ENCODE peak calls at places on chromosomes 12 and 14, in five cellular contexts. S is choroid plexus epithelial cell; Z is iPS DF 6.9; V is mucosa of descending colon; P is CD4-positive, CD25-positive, alpha-beta regulatory T cell. O is an unnamed sample.

GRCh38 chr12:10614056-10614370 is 604 bp upstream of the MAGOHB start:
- DNase-seq in P (no peak), V (no peak), Z (no peak), S (peak), O (no peak)

GRCh38 chr12:62793256-62794217 is 141.4 kb downstream of the PPM1H start:
- DNase-seq in Z (peak), S (peak), P (peak), V (peak), O (no peak)

GRCh38 chr12:71282020-71282419 is 124.2 kb upstream of the TSPAN8 start:
- DNase-seq in V (no peak), P (no peak), S (no peak), Z (no peak), O (no peak)

GRCh38 chr12:57110189-57111045 is 745 bp downstream of the STAT6 start:
- DNase-seq in Z (no peak), P (peak), V (peak), S (peak), O (no peak)

GRCh38 chr12:9606736-9607372 is 862 bp downstream of the KLRB1 start:
- DNase-seq in S (no peak), Z (no peak), V (no peak), P (no peak), O (no peak)

GRCh38 chr12:106106892-106107291 is 31.9 kb downstream of the NUAK1 start:
- DNase-seq in S (peak), P (no peak), Z (no peak), V (no peak), O (no peak)

GRCh38 chr12:127489055-127489454 is 777.9 kb upstream of the TMEM132C start:
- DNase-seq in Z (no peak), V (no peak), P (no peak), S (no peak), O (no peak)

GRCh38 chr14:94103554-94104165 is 6.9 kb upstream of the IFI27 start:
- DNase-seq in P (no peak), V (no peak), Z (no peak), S (peak), O (no peak)

GRCh38 chr12:47353508-47353907 is 273.7 kb upstream of the AMIGO2 start:
- DNase-seq in V (no peak), P (no peak), Z (no peak), S (no peak), O (no peak)

GRCh38 chr14:72513994-72514659 is 379.8 kb downstream of the DPF3 start:
- DNase-seq in V (no peak), Z (peak), S (peak), P (no peak), O (no peak)

GRCh38 chr14:35512765-35513164 is 21.2 kb upstream of the INSM2 start:
- DNase-seq in P (no peak), S (no peak), Z (no peak), V (no peak), O (no peak)

GRCh38 chr14:103517626-103518415 is 4.8 kb downstream of the CKB start:
- DNase-seq in Z (no peak), S (no peak), P (no peak), V (peak), O (no peak)

GRCh38 chr14:28300356-28300755 is 466.2 kb upstream of the FOXG1 start:
- DNase-seq in Z (no peak), S (peak), V (no peak), P (no peak), O (no peak)

GRCh38 chr14:34063470-34064164 is 112.7 kb upstream of the EGLN3 start:
- DNase-seq in P (no peak), S (no peak), V (no peak), Z (no peak), O (no peak)

GRCh38 chr14:91230363-91231035 is 14.0 kb downstream of the GPR68 start:
- DNase-seq in V (no peak), S (peak), P (no peak), Z (no peak), O (no peak)
- H3K4me3 ChIP-seq in V (no peak), S (no peak), P (peak), Z (no peak), O (no peak)

GRCh38 chr14:85532570-85532969 is 2.6 kb downstream of the FLRT2 start:
- DNase-seq in Z (no peak), P (no peak), S (no peak), V (no peak), O (no peak)
- H3K4me3 ChIP-seq in Z (peak), P (no peak), S (peak), V (no peak), O (no peak)

DNA sequence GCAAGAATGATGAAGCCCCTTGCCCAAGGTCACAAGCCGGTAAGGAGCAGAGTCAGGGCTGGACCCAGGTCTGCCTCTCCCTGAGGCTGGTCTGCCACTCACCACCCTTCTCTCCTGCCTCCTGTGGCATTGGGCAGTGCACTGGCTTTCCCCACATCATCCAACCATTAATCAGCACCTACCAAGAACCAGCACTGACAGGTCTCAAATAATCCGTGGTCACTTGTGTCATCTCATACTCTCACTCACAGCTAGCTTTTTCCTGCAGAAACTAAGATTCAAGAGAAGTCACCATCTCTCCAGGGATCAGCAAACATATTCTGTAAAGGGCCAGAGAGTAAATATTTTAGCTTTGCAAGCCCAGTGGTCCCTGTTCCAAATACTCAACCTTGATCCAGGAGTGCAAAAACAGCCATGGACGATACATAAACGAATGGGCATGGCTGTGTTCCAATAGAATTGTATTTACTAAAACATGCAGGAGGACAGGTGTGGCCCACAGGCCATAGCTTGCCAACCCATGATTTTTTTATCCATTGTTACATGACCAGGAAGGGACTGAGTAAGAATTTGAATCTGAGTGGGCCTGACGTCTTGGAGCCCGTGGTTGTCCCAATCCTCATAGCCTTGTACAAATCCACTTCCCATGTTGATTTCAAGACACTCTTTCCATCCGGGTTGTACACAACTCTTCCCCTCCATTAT is 374.2 kb downstream of the BCL11B start:
- DNase-seq in Z (no peak), P (no peak), V (no peak), S (no peak), O (no peak)
- H3K4me3 ChIP-seq in Z (no peak), P (no peak), V (no peak), S (no peak), O (no peak)

GRCh38 chr12:118617922-118618450 is 241.6 kb downstream of the SUDS3 start:
- DNase-seq in Z (no peak), S (no peak), V (no peak), P (no peak), O (no peak)
- H3K4me3 ChIP-seq in Z (no peak), S (no peak), V (no peak), P (no peak), O (no peak)

GRCh38 chr14:104681689-104682074 is 7.7 kb upstream of the INF2 start:
- DNase-seq in P (no peak), V (peak), Z (peak), S (peak), O (no peak)
- H3K4me3 ChIP-seq in P (no peak), V (no peak), Z (no peak), S (peak), O (no peak)

DNA sequence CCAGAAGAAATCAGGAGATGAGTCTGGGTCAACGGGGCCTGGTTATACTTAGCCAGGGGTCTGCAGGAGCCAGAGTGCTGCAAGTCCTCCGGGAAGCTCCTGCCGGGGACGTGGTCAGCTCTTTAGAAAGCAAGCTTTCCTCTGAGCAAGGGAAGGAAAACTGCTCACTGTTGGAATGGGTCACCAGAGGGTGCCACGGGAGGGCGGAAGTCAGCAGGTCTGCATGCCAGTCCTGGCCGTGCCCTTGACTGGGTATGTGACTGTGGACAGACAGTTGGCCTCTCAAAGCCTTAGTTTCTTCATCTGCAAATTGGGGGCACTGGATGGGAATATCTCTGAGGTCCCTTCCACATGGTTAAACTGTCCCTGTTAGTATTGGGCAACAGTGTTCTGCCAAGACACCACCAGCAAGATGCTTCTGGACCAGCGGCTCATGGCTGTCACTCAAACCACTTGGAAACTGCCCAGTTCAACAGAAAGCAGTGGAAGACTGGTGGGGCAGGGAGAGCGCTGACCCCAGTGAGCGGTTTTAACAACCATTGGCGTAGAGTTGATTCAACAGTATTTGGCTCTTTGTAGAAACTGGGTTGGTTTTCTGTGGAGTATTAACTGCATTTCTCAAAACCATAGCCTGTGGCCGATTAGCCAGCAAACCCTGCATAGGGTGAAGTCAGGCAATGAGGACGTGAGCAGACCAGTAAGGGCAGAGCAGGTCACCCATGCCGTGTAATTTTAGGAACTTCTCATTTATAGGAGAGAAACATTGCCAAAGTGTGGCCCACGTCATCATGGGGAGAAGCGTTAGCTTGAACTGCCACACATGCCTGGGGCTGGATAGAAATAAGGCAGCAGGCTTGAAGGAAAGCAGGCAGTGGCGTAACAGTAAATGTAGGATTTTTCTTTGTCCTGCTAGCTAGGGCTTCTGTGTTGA is 163.9 kb upstream of the PRMT8 start:
- DNase-seq in V (no peak), P (no peak), S (no peak), Z (no peak), O (no peak)
- H3K4me3 ChIP-seq in V (no peak), P (no peak), S (no peak), Z (no peak), O (no peak)

GRCh38 chr12:124570810-124571209 is 3.4 kb upstream of the NCOR2 start:
- DNase-seq in P (no peak), Z (no peak), V (no peak), S (no peak), O (no peak)

GRCh38 chr12:124569375-124570148 is 2.1 kb upstream of the NCOR2 start:
- DNase-seq in P (no peak), S (peak), V (no peak), Z (no peak), O (no peak)

GRCh38 chr12:124567035-124567672 is at the start of gene NCOR2:
- DNase-seq in P (peak), V (peak), Z (no peak), S (peak), O (no peak)

GRCh38 chr12:124567673-124568373 is 411 bp upstream of the NCOR2 start:
- DNase-seq in V (peak), Z (no peak), S (peak), P (peak), O (no peak)

GRCh38 chr12:124568431-124569374 is 1.3 kb upstream of the NCOR2 start:
- DNase-seq in P (no peak), V (peak), Z (no peak), S (peak), O (peak)
- H3K4me3 ChIP-seq in P (no peak), V (no peak), Z (peak), S (no peak), O (peak)

GRCh38 chr14:50389668-50390441 is 6.8 kb downstream of the CDKL1 start:
- DNase-seq in Z (no peak), P (no peak), V (no peak), S (no peak), O (no peak)

GRCh38 chr14:50387543-50387942 is 9.1 kb downstream of the CDKL1 start:
- DNase-seq in Z (no peak), S (no peak), P (no peak), V (no peak), O (no peak)

GRCh38 chr14:50383618-50384225 is 13.0 kb downstream of the CDKL1 start:
- DNase-seq in S (peak), Z (no peak), P (no peak), V (no peak), O (no peak)

GRCh38 chr14:50388256-50388931 is 8.3 kb downstream of the CDKL1 start:
- DNase-seq in Z (peak), P (no peak), V (peak), S (no peak), O (no peak)
- H3K4me3 ChIP-seq in Z (no peak), P (no peak), V (no peak), S (no peak), O (no peak)

DNA sequence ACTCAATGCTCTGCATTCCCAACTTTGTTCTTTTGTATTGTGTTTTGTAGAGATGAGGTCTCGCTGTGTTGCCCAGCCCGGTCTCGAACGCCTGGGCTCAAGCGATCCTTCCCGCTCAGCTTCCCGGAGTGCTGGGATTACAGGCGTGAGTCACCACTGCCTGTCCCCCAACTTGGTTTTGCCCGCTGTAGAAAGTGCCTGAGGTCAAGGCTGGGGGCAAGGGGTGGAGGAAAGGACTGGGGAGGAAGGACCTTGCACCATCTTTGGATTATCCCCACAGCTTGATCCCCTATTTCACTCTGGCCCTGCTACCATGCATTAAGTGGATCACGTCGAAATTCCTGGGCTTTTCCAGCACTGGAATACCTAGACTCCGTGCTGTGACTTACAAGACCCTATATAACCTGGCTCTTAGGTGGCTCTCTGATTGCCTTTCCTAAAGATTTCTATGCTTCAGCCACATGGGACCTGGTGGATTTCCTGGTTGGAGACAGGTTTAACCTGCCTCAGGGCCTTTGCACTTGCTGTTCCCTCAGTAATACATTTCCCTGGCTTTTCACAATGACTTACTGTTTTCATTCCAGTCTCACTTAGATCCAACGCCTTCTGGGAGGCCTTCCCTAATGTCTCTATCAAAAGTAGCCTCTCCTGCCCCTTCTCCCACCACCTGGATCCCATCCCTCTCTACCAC is 608 bp upstream of the PIANP start:
- DNase-seq in S (no peak), V (no peak), Z (no peak), P (no peak), O (no peak)
- H3K4me3 ChIP-seq in S (peak), V (no peak), Z (peak), P (peak), O (no peak)

GRCh38 chr12:132621657-132622435 is 3.3 kb downstream of the P2RX2 start:
- DNase-seq in P (no peak), S (no peak), V (no peak), Z (no peak), O (no peak)

GRCh38 chr12:132624186-132624855 is 5.7 kb downstream of the P2RX2 start:
- DNase-seq in Z (no peak), P (no peak), S (no peak), V (no peak), O (no peak)

GRCh38 chr12:132624910-132625630 is 6.5 kb downstream of the P2RX2 start:
- DNase-seq in V (no peak), Z (no peak), S (no peak), P (no peak), O (no peak)

GRCh38 chr12:132622437-132623071 is 4.0 kb downstream of the P2RX2 start:
- DNase-seq in V (no peak), Z (no peak), S (peak), P (no peak), O (no peak)

GRCh38 chr12:132623072-132623869 is 4.7 kb downstream of the P2RX2 start:
- DNase-seq in V (no peak), Z (no peak), S (no peak), P (no peak), O (no peak)
- H3K4me3 ChIP-seq in V (no peak), Z (no peak), S (no peak), P (no peak), O (no peak)